ENCODE peak calls at places on chromosome 17, in nine cellular contexts. One of them, this sample, is unnamed.

GRCh38 chr17:68302066-68302564 is 10.8 kb downstream of the ARSG start:
- DNase-seq in activated CD4-positive, alpha-beta T cell treated with anti-CD3 and anti-CD28 coated beads for 24 hours: no peak
- DNase-seq in NCI-H2171: peak
- DNase-seq in ecto neural progenitor cell: no peak
- DNase-seq in tibial artery: no peak
- DNase-seq in lung microvascular endothelial cell: peak
- DNase-seq in NCI-H2029 treated with DMSO at 0.1 percent for 48 hours: peak
- DNase-seq in substantia nigra: no peak
- DNase-seq in natural killer cell: no peak
- DNase-seq in this sample: no peak

GRCh38 chr17:55344514-55344997 is 77.1 kb downstream of the MMD start:
- DNase-seq in activated CD4-positive, alpha-beta T cell treated with anti-CD3 and anti-CD28 coated beads for 24 hours: no peak
- DNase-seq in NCI-H2171: no peak
- DNase-seq in ecto neural progenitor cell: no peak
- DNase-seq in tibial artery: no peak
- DNase-seq in lung microvascular endothelial cell: no peak
- DNase-seq in NCI-H2029 treated with DMSO at 0.1 percent for 48 hours: no peak
- DNase-seq in substantia nigra: no peak
- DNase-seq in natural killer cell: no peak
- DNase-seq in this sample: no peak

GRCh38 chr17:49992933-49993422 is 2.0 kb downstream of the DLX3 start:
- DNase-seq in activated CD4-positive, alpha-beta T cell treated with anti-CD3 and anti-CD28 coated beads for 24 hours: no peak
- DNase-seq in NCI-H2171: no peak
- DNase-seq in ecto neural progenitor cell: no peak
- DNase-seq in tibial artery: no peak
- DNase-seq in lung microvascular endothelial cell: no peak
- DNase-seq in NCI-H2029 treated with DMSO at 0.1 percent for 48 hours: no peak
- DNase-seq in substantia nigra: no peak
- DNase-seq in natural killer cell: no peak
- DNase-seq in this sample: no peak

GRCh38 chr17:45129426-45129939 is 2.8 kb downstream of the PLCD3 start:
- DNase-seq in activated CD4-positive, alpha-beta T cell treated with anti-CD3 and anti-CD28 coated beads for 24 hours: no peak
- DNase-seq in NCI-H2171: no peak
- DNase-seq in ecto neural progenitor cell: no peak
- DNase-seq in tibial artery: no peak
- DNase-seq in lung microvascular endothelial cell: peak
- DNase-seq in NCI-H2029 treated with DMSO at 0.1 percent for 48 hours: no peak
- DNase-seq in substantia nigra: no peak
- DNase-seq in natural killer cell: no peak
- DNase-seq in this sample: no peak

GRCh38 chr17:44780161-44780560 is 21.4 kb downstream of the ADAM11 start:
- DNase-seq in activated CD4-positive, alpha-beta T cell treated with anti-CD3 and anti-CD28 coated beads for 24 hours: no peak
- DNase-seq in NCI-H2171: no peak
- DNase-seq in ecto neural progenitor cell: no peak
- DNase-seq in tibial artery: no peak
- DNase-seq in lung microvascular endothelial cell: no peak
- DNase-seq in NCI-H2029 treated with DMSO at 0.1 percent for 48 hours: no peak
- DNase-seq in substantia nigra: no peak
- DNase-seq in natural killer cell: no peak
- DNase-seq in this sample: no peak

GRCh38 chr17:8109669-8110455 is 8.5 kb downstream of the ALOXE3 start:
- DNase-seq in activated CD4-positive, alpha-beta T cell treated with anti-CD3 and anti-CD28 coated beads for 24 hours: peak
- DNase-seq in NCI-H2171: peak
- DNase-seq in ecto neural progenitor cell: peak
- DNase-seq in tibial artery: no peak
- DNase-seq in lung microvascular endothelial cell: peak
- DNase-seq in NCI-H2029 treated with DMSO at 0.1 percent for 48 hours: no peak
- DNase-seq in substantia nigra: no peak
- DNase-seq in natural killer cell: peak
- DNase-seq in this sample: peak

GRCh38 chr17:48427598-48427997 is 2.4 kb downstream of the SKAP1 start:
- DNase-seq in activated CD4-positive, alpha-beta T cell treated with anti-CD3 and anti-CD28 coated beads for 24 hours: peak
- DNase-seq in NCI-H2171: no peak
- DNase-seq in ecto neural progenitor cell: no peak
- DNase-seq in tibial artery: no peak
- DNase-seq in lung microvascular endothelial cell: no peak
- DNase-seq in NCI-H2029 treated with DMSO at 0.1 percent for 48 hours: peak
- DNase-seq in substantia nigra: no peak
- DNase-seq in natural killer cell: peak
- DNase-seq in this sample: no peak

GRCh38 chr17:7883781-7884386 is 4.7 kb upstream of the CHD3 start:
- DNase-seq in activated CD4-positive, alpha-beta T cell treated with anti-CD3 and anti-CD28 coated beads for 24 hours: peak
- DNase-seq in NCI-H2171: peak
- DNase-seq in ecto neural progenitor cell: no peak
- DNase-seq in tibial artery: no peak
- DNase-seq in lung microvascular endothelial cell: peak
- DNase-seq in NCI-H2029 treated with DMSO at 0.1 percent for 48 hours: no peak
- DNase-seq in substantia nigra: no peak
- DNase-seq in natural killer cell: no peak
- DNase-seq in this sample: no peak

GRCh38 chr17:47257651-47258339 is 4.2 kb downstream of the ITGB3 start:
- DNase-seq in activated CD4-positive, alpha-beta T cell treated with anti-CD3 and anti-CD28 coated beads for 24 hours: no peak
- DNase-seq in NCI-H2171: no peak
- DNase-seq in ecto neural progenitor cell: no peak
- DNase-seq in tibial artery: no peak
- DNase-seq in lung microvascular endothelial cell: peak
- DNase-seq in NCI-H2029 treated with DMSO at 0.1 percent for 48 hours: no peak
- DNase-seq in substantia nigra: no peak
- DNase-seq in natural killer cell: no peak
- DNase-seq in this sample: no peak

GRCh38 chr17:64007838-64008282 is 9.7 kb downstream of the PRR29 start:
- DNase-seq in activated CD4-positive, alpha-beta T cell treated with anti-CD3 and anti-CD28 coated beads for 24 hours: no peak
- DNase-seq in NCI-H2171: no peak
- DNase-seq in ecto neural progenitor cell: no peak
- DNase-seq in tibial artery: no peak
- DNase-seq in lung microvascular endothelial cell: peak
- DNase-seq in NCI-H2029 treated with DMSO at 0.1 percent for 48 hours: no peak
- DNase-seq in substantia nigra: no peak
- DNase-seq in natural killer cell: no peak
- DNase-seq in this sample: no peak

GRCh38 chr17:51407576-51407975 is 147.2 kb downstream of the UTP18 start:
- DNase-seq in activated CD4-positive, alpha-beta T cell treated with anti-CD3 and anti-CD28 coated beads for 24 hours: no peak
- DNase-seq in NCI-H2171: no peak
- DNase-seq in ecto neural progenitor cell: no peak
- DNase-seq in tibial artery: no peak
- DNase-seq in lung microvascular endothelial cell: no peak
- DNase-seq in NCI-H2029 treated with DMSO at 0.1 percent for 48 hours: no peak
- DNase-seq in substantia nigra: no peak
- DNase-seq in natural killer cell: no peak
- DNase-seq in this sample: no peak

GRCh38 chr17:59347975-59348391 is 16.5 kb downstream of the YPEL2 start:
- DNase-seq in activated CD4-positive, alpha-beta T cell treated with anti-CD3 and anti-CD28 coated beads for 24 hours: no peak
- DNase-seq in NCI-H2171: no peak
- DNase-seq in ecto neural progenitor cell: no peak
- DNase-seq in tibial artery: no peak
- DNase-seq in lung microvascular endothelial cell: no peak
- DNase-seq in NCI-H2029 treated with DMSO at 0.1 percent for 48 hours: no peak
- DNase-seq in substantia nigra: no peak
- DNase-seq in natural killer cell: no peak
- DNase-seq in this sample: no peak

GRCh38 chr17:75525806-75526554 is 483 bp downstream of the LLGL2 start:
- DNase-seq in activated CD4-positive, alpha-beta T cell treated with anti-CD3 and anti-CD28 coated beads for 24 hours: no peak
- DNase-seq in NCI-H2171: no peak
- DNase-seq in ecto neural progenitor cell: peak
- DNase-seq in tibial artery: no peak
- DNase-seq in lung microvascular endothelial cell: no peak
- DNase-seq in NCI-H2029 treated with DMSO at 0.1 percent for 48 hours: no peak
- DNase-seq in substantia nigra: no peak
- DNase-seq in natural killer cell: no peak
- DNase-seq in this sample: no peak

GRCh38 chr17:77541995-77542394 is 401.2 kb downstream of the SEC14L1 start:
- DNase-seq in activated CD4-positive, alpha-beta T cell treated with anti-CD3 and anti-CD28 coated beads for 24 hours: no peak
- DNase-seq in NCI-H2171: no peak
- DNase-seq in ecto neural progenitor cell: no peak
- DNase-seq in tibial artery: no peak
- DNase-seq in lung microvascular endothelial cell: no peak
- DNase-seq in NCI-H2029 treated with DMSO at 0.1 percent for 48 hours: no peak
- DNase-seq in substantia nigra: no peak
- DNase-seq in natural killer cell: no peak
- DNase-seq in this sample: no peak

GRCh38 chr17:75010683-75011406 is 1.6 kb upstream of the MRPL58 start:
- DNase-seq in activated CD4-positive, alpha-beta T cell treated with anti-CD3 and anti-CD28 coated beads for 24 hours: no peak
- DNase-seq in NCI-H2171: peak
- DNase-seq in ecto neural progenitor cell: no peak
- DNase-seq in tibial artery: peak
- DNase-seq in lung microvascular endothelial cell: peak
- DNase-seq in NCI-H2029 treated with DMSO at 0.1 percent for 48 hours: no peak
- DNase-seq in substantia nigra: no peak
- DNase-seq in natural killer cell: no peak
- DNase-seq in this sample: no peak

GRCh38 chr17:29037739-29038465 is 5.0 kb upstream of the PIPOX start:
- DNase-seq in activated CD4-positive, alpha-beta T cell treated with anti-CD3 and anti-CD28 coated beads for 24 hours: no peak
- DNase-seq in NCI-H2171: no peak
- DNase-seq in ecto neural progenitor cell: no peak
- DNase-seq in tibial artery: no peak
- DNase-seq in lung microvascular endothelial cell: no peak
- DNase-seq in NCI-H2029 treated with DMSO at 0.1 percent for 48 hours: no peak
- DNase-seq in substantia nigra: no peak
- DNase-seq in natural killer cell: no peak
- DNase-seq in this sample: no peak

GRCh38 chr17:2897605-2898004 is 101.4 kb downstream of the RAP1GAP2 start:
- DNase-seq in activated CD4-positive, alpha-beta T cell treated with anti-CD3 and anti-CD28 coated beads for 24 hours: no peak
- DNase-seq in NCI-H2171: no peak
- DNase-seq in ecto neural progenitor cell: no peak
- DNase-seq in tibial artery: no peak
- DNase-seq in lung microvascular endothelial cell: no peak
- DNase-seq in NCI-H2029 treated with DMSO at 0.1 percent for 48 hours: no peak
- DNase-seq in substantia nigra: no peak
- DNase-seq in natural killer cell: no peak
- DNase-seq in this sample: no peak

GRCh38 chr17:61131555-61131954 is 268.1 kb upstream of the TBX2 start:
- DNase-seq in activated CD4-positive, alpha-beta T cell treated with anti-CD3 and anti-CD28 coated beads for 24 hours: no peak
- DNase-seq in NCI-H2171: no peak
- DNase-seq in ecto neural progenitor cell: no peak
- DNase-seq in tibial artery: no peak
- DNase-seq in lung microvascular endothelial cell: no peak
- DNase-seq in NCI-H2029 treated with DMSO at 0.1 percent for 48 hours: no peak
- DNase-seq in substantia nigra: no peak
- DNase-seq in natural killer cell: no peak
- DNase-seq in this sample: no peak